ENCODE peak calls at places on chromosomes 12 and 14, in four cellular contexts. One of them, this sample, is unnamed.

GRCh38 chr12:106417926-106418910 is 60.7 kb downstream of the POLR3B start:
- DNase-seq in GM12878: no peak
- DNase-seq in K562: no peak
- DNase-seq in IMR-90: peak
- DNase-seq in this sample: no peak

GRCh38 chr14:89858084-89858483 is 96.4 kb downstream of the EFCAB11 start:
- DNase-seq in IMR-90: no peak
- DNase-seq in K562: no peak
- DNase-seq in GM12878: no peak
- DNase-seq in this sample: no peak

GRCh38 chr12:120110550-120111501 is 5.7 kb downstream of the RAB35 start:
- DNase-seq in IMR-90: no peak
- DNase-seq in GM12878: no peak
- DNase-seq in K562: no peak
- DNase-seq in this sample: no peak

GRCh38 chr12:111444706-111445310 is 39.1 kb downstream of the SH2B3 start:
- DNase-seq in IMR-90: no peak
- DNase-seq in K562: no peak
- DNase-seq in GM12878: peak
- DNase-seq in this sample: no peak

GRCh38 chr14:99255621-99256482 is 16.1 kb downstream of the BCL11B start:
- DNase-seq in IMR-90: no peak
- DNase-seq in GM12878: no peak
- DNase-seq in K562: no peak
- DNase-seq in this sample: no peak

GRCh38 chr14:63938198-63939005 is 85.6 kb downstream of the SYNE2 start:
- DNase-seq in K562: no peak
- DNase-seq in GM12878: peak
- DNase-seq in IMR-90: peak
- DNase-seq in this sample: no peak

GRCh38 chr12:119006749-119007148 is 25.4 kb downstream of the SRRM4 start:
- DNase-seq in IMR-90: no peak
- DNase-seq in K562: no peak
- DNase-seq in GM12878: no peak
- DNase-seq in this sample: no peak

GRCh38 chr14:22070119-22070982 is 396.7 kb upstream of the OR4E1 start:
- DNase-seq in GM12878: no peak
- DNase-seq in IMR-90: no peak
- DNase-seq in K562: no peak
- DNase-seq in this sample: peak

GRCh38 chr14:56892959-56893358 is 82.7 kb upstream of the OTX2 start:
- DNase-seq in GM12878: no peak
- DNase-seq in IMR-90: no peak
- DNase-seq in K562: no peak
- DNase-seq in this sample: no peak

GRCh38 chr14:89017417-89017816 is 193.0 kb downstream of the TTC8 start:
- DNase-seq in GM12878: no peak
- DNase-seq in K562: no peak
- DNase-seq in IMR-90: peak
- DNase-seq in this sample: no peak

GRCh38 chr12:129788506-129788905 is 115.3 kb downstream of the TMEM132D start:
- DNase-seq in GM12878: no peak
- DNase-seq in IMR-90: no peak
- DNase-seq in K562: no peak
- DNase-seq in this sample: no peak

GRCh38 chr14:102508774-102509743 is 517 bp downstream of the ANKRD9 start:
- DNase-seq in IMR-90: peak
- DNase-seq in K562: peak
- DNase-seq in GM12878: no peak
- DNase-seq in this sample: peak

GRCh38 chr12:18861287-18861858 is 123.5 kb downstream of the CAPZA3 start:
- DNase-seq in GM12878: no peak
- DNase-seq in K562: peak
- DNase-seq in IMR-90: peak
- DNase-seq in this sample: peak

GRCh38 chr12:70733385-70733784 is 96.2 kb upstream of the PTPRB start:
- DNase-seq in K562: peak
- DNase-seq in GM12878: peak
- DNase-seq in IMR-90: peak
- DNase-seq in this sample: peak

GRCh38 chr12:104115587-104115975 is 22.4 kb downstream of the NFYB start:
- DNase-seq in IMR-90: no peak
- DNase-seq in K562: no peak
- DNase-seq in GM12878: no peak
- DNase-seq in this sample: no peak

GRCh38 chr14:49853572-49854375 is 1.2 kb upstream of the NEMF start:
- DNase-seq in GM12878: no peak
- DNase-seq in K562: no peak
- DNase-seq in IMR-90: peak
- DNase-seq in this sample: peak

GRCh38 chr14:22386924-22387775 is 201.9 kb downstream of the DAD1 start:
- DNase-seq in K562: peak
- DNase-seq in GM12878: peak
- DNase-seq in IMR-90: peak
- DNase-seq in this sample: peak

GRCh38 chr12:111221296-111222026 is 147.4 kb downstream of the PHETA1 start:
- DNase-seq in K562: no peak
- DNase-seq in IMR-90: no peak
- DNase-seq in GM12878: no peak
- DNase-seq in this sample: no peak

GRCh38 chr14:89899917-89900680 is 54.4 kb downstream of the EFCAB11 start:
- DNase-seq in IMR-90: peak
- DNase-seq in GM12878: no peak
- DNase-seq in K562: peak
- DNase-seq in this sample: peak

GRCh38 chr14:104554608-104555401 is 24.8 kb upstream of the C14orf180 start:
- DNase-seq in GM12878: no peak
- DNase-seq in K562: no peak
- DNase-seq in IMR-90: no peak
- DNase-seq in this sample: no peak

GRCh38 chr14:28101992-28102391 is 664.6 kb upstream of the FOXG1 start:
- DNase-seq in IMR-90: no peak
- DNase-seq in GM12878: no peak
- DNase-seq in K562: no peak
- DNase-seq in this sample: no peak

GRCh38 chr12:129076466-129077325 is 223.4 kb downstream of the GLT1D1 start:
- DNase-seq in IMR-90: no peak
- DNase-seq in GM12878: no peak
- DNase-seq in K562: no peak
- DNase-seq in this sample: no peak

GRCh38 chr14:102234331-102235264 is 70.4 kb downstream of the MOK start:
- DNase-seq in K562: no peak
- DNase-seq in IMR-90: no peak
- DNase-seq in GM12878: no peak
- DNase-seq in this sample: no peak

GRCh38 chr14:58817846-58818245 is 180.1 kb downstream of the DACT1 start:
- DNase-seq in IMR-90: peak
- DNase-seq in K562: no peak
- DNase-seq in GM12878: no peak
- DNase-seq in this sample: no peak

GRCh38 chr14:99750746-99751450 is 42.3 kb upstream of the EML1 start:
- DNase-seq in GM12878: no peak
- DNase-seq in K562: no peak
- DNase-seq in IMR-90: no peak
- DNase-seq in this sample: no peak

GRCh38 chr12:2034633-2035420 is 18.0 kb upstream of the CACNA1C start:
- DNase-seq in K562: peak
- DNase-seq in IMR-90: peak
- DNase-seq in GM12878: peak
- DNase-seq in this sample: peak
- TF ChIP-seq FOS in K562: no peak
- TF ChIP-seq FOS in IMR-90: no peak
- TF ChIP-seq FOS in GM12878: no peak
- TF ChIP-seq FOS in this sample: no peak

DNA sequence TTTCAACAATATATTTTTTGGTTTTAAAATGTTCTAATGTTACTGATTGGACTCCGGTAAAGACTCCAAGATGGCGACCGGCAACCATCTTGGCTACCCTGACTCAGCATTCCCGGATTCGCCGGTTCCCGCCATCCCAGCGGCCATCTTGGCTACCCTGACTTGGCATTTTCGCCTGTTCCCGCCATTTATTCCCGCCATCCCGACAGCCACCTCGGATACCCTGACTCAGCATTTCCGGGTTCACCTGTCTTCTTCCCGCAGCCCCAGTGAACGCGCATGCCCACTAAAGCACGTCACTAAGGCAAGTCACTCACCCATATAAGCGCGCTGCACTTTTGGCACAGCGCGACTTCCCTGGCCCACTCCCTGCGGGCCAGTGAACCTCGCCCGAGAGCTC is 9.0 kb upstream of the LRFN5 start:
- DNase-seq in GM12878: no peak
- DNase-seq in K562: no peak
- DNase-seq in IMR-90: no peak
- DNase-seq in this sample: no peak
- TF ChIP-seq FOS in GM12878: no peak
- TF ChIP-seq FOS in K562: no peak
- TF ChIP-seq FOS in IMR-90: no peak
- TF ChIP-seq FOS in this sample: no peak

DNA sequence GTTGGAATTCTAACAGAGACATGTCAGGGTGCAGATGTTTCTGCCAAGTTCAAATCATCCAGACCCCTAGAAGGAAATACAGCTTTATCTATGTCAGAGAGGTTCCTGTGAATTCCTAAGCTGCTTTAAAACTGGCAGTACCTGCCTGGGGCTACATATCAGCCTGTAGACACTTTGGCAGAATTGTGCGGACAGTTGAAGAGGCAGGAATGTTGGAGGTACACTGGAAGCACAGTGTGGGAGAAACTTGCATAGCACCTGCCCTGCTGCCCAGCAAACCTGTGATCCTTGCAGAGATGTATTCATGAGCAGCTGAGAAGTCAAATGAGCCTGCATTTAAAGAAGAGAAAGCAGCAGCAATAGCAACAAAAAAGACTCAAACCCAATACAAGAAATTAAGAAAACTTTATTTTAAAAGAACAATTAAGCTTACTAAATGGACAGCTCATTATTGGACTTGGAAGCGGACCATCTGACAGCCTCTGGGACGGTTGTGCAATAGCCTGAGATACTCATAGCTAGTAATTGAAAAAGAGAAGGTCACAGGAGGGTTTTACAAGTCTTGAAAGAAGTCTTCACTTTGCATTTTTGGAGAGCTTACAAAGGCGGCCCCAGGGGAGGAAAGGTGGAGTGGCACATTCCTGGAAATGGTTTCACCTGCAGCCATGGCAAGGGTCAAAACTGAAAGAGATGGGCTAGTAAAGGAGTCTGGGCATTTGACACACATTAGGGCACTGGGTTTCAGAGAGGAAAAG is 280.9 kb upstream of the FLRT2 start:
- DNase-seq in IMR-90: peak
- DNase-seq in GM12878: no peak
- DNase-seq in K562: no peak
- DNase-seq in this sample: no peak
- TF ChIP-seq FOS in IMR-90: no peak
- TF ChIP-seq FOS in GM12878: no peak
- TF ChIP-seq FOS in K562: no peak
- TF ChIP-seq FOS in this sample: no peak

DNA sequence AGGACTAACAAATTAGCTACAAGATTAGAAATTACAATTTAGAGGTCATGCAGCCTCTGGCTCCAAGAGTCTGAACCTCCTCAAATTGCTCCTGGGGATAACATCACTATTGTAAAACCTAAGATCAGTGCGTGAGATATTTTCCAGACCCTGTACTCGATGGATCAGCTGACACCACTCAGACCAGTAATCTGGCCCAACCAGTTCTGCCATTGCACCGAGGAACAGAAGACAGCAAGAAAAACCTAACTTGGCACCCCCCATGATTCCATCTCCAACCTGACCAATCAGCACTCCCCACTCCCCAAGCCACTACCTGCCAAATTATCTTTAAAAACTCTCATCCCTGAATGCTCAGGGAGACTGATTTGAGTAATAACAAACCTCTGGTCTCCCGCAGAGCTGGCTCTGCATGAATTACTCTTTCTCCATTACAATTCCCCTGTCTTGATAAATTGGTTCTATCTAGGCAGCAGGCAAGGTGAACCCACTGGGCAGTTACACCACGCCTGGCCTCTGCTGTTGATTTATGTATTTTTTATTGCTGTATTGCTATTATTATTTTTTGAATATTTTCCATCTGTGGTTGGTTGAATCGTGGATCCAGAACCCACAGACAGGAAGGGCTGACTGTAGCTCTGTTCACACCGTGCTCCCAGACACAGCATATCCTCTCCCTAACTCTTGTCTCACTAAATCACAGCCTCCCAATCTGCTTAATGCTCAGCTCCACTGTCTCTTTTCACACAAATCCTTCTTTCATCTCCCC is 9.2 kb downstream of the HEBP1 start:
- DNase-seq in K562: no peak
- DNase-seq in IMR-90: no peak
- DNase-seq in GM12878: no peak
- DNase-seq in this sample: no peak
- TF ChIP-seq FOS in K562: no peak
- TF ChIP-seq FOS in IMR-90: no peak
- TF ChIP-seq FOS in GM12878: no peak
- TF ChIP-seq FOS in this sample: no peak

GRCh38 chr12:52207106-52207505 is 15.3 kb upstream of the KRT80 start:
- DNase-seq in K562: no peak
- DNase-seq in GM12878: no peak
- DNase-seq in IMR-90: no peak
- DNase-seq in this sample: no peak
- TF ChIP-seq FOS in K562: no peak
- TF ChIP-seq FOS in GM12878: no peak
- TF ChIP-seq FOS in IMR-90: no peak
- TF ChIP-seq FOS in this sample: no peak

GRCh38 chr12:91171475-91171874 is 11.1 kb downstream of the DCN start:
- DNase-seq in GM12878: no peak
- DNase-seq in IMR-90: no peak
- DNase-seq in K562: no peak
- DNase-seq in this sample: no peak
- TF ChIP-seq FOS in GM12878: no peak
- TF ChIP-seq FOS in IMR-90: no peak
- TF ChIP-seq FOS in K562: no peak
- TF ChIP-seq FOS in this sample: no peak

GRCh38 chr12:91575631-91576030 is 393.0 kb upstream of the DCN start:
- DNase-seq in GM12878: no peak
- DNase-seq in IMR-90: no peak
- DNase-seq in K562: no peak
- DNase-seq in this sample: no peak
- TF ChIP-seq FOS in GM12878: no peak
- TF ChIP-seq FOS in IMR-90: no peak
- TF ChIP-seq FOS in K562: no peak
- TF ChIP-seq FOS in this sample: no peak

This sample was measured in endothelial cell of umbilical vein.